ENCODE peak calls at places on chromosomes 7 and 10, in eight cellular contexts. C is esophagus squamous epithelium, A is cardiac fibroblast, P is globus pallidus, X is Calu3, S is foreskin fibroblast, E is EH, H is lung microvascular endothelial cell. I is an unnamed sample.

GRCh38 chr7:45665172-45665571 is 91.0 kb downstream of the ADCY1 start:
- DNase-seq in C (no peak), A (no peak), S (no peak), E (no peak), X (no peak), H (no peak), P (no peak), I (no peak)

GRCh38 chr10:12214763-12215218 is 18.8 kb downstream of the CDC123 start:
- DNase-seq in P (peak), A (peak), X (peak), C (no peak), E (peak), S (peak), H (peak), I (no peak)

GRCh38 chr7:41698726-41699125 is 4.2 kb downstream of the INHBA start:
- DNase-seq in A (peak), E (peak), X (no peak), S (peak), C (no peak), P (no peak), H (no peak), I (no peak)

GRCh38 chr7:147775564-147775963 is 815.0 kb upstream of the C7orf33 start:
- DNase-seq in C (no peak), E (no peak), H (no peak), X (no peak), A (no peak), P (peak), S (no peak), I (no peak)

GRCh38 chr7:28207486-28208158 is 27.0 kb upstream of the JAZF1 start:
- DNase-seq in H (peak), A (peak), X (no peak), C (no peak), S (peak), E (no peak), P (no peak), I (no peak)

GRCh38 chr7:107563072-107563760 is 504 bp downstream of the COG5 start:
- DNase-seq in X (no peak), C (no peak), H (no peak), S (no peak), E (no peak), A (no peak), P (no peak), I (no peak)

GRCh38 chr7:110841840-110842579 is 248.9 kb upstream of the LRRN3 start:
- DNase-seq in X (no peak), P (no peak), A (no peak), E (peak), C (no peak), S (peak), H (no peak), I (no peak)

GRCh38 chr10:12324530-12324929 is 24.8 kb upstream of the CAMK1D start:
- DNase-seq in S (no peak), E (no peak), H (no peak), A (no peak), X (no peak), C (no peak), P (no peak), I (no peak)

GRCh38 chr7:151031011-151031410 is 2.8 kb downstream of the ABCB8 start:
- DNase-seq in X (no peak), H (no peak), C (no peak), P (no peak), A (no peak), E (no peak), S (no peak), I (no peak)

GRCh38 chr10:124999433-125000365 is 57.8 kb downstream of the ZRANB1 start:
- DNase-seq in P (peak), E (peak), H (peak), X (no peak), C (no peak), S (peak), A (peak), I (peak)

GRCh38 chr10:125370578-125370977 is 210.2 kb upstream of the CTBP2 start:
- DNase-seq in S (no peak), A (no peak), E (no peak), P (no peak), H (no peak), X (no peak), C (no peak), I (no peak)

GRCh38 chr7:79334841-79335240 is 118.6 kb downstream of the MAGI2 start:
- DNase-seq in E (peak), P (no peak), H (no peak), C (no peak), S (peak), A (no peak), X (no peak), I (no peak)

GRCh38 chr10:49631975-49632374 is 18.1 kb downstream of the CHAT start:
- DNase-seq in P (no peak), C (no peak), X (no peak), H (no peak), E (no peak), A (no peak), S (no peak), I (no peak)

GRCh38 chr10:128060341-128060851 is 65.8 kb downstream of the MKI67 start:
- DNase-seq in H (no peak), P (no peak), A (no peak), X (no peak), C (no peak), E (no peak), S (no peak), I (no peak)

GRCh38 chr7:34837316-34837715 is 179.3 kb downstream of the NPSR1 start:
- DNase-seq in A (no peak), C (no peak), X (no peak), S (no peak), H (peak), E (no peak), P (no peak), I (no peak)

GRCh38 chr7:138188290-138188858 is 112.1 kb downstream of the AKR1D1 start:
- DNase-seq in A (no peak), C (no peak), X (no peak), H (no peak), E (no peak), P (no peak), S (no peak), I (no peak)